ENCODE peak calls at places on chromosome 12, in nine cellular contexts. J, G, L, A, D, Z, E, N and M are unnamed samples.

GRCh38 chr12:116933512-116934246 is 22.9 kb downstream of the FBXW8 start:
- DNase-seq in J (no peak), G (no peak), L (no peak), A (no peak), D (no peak), Z (no peak), E (no peak), N (no peak), M (no peak)

GRCh38 chr12:12247584-12247983 is 19.3 kb downstream of the LRP6 start:
- DNase-seq in J (no peak), G (no peak), L (no peak), A (no peak), D (no peak), Z (no peak), E (no peak), N (no peak), M (no peak)

GRCh38 chr12:50530532-50530931 is 25.7 kb downstream of the DIP2B start:
- DNase-seq in J (no peak), G (no peak), L (no peak), A (no peak), D (no peak), Z (no peak), E (no peak), N (no peak), M (no peak)

GRCh38 chr12:67222302-67222701 is 46.9 kb upstream of the CAND1 start:
- DNase-seq in J (peak), G (peak), L (no peak), A (no peak), D (no peak), Z (no peak), E (no peak), N (no peak), M (no peak)

GRCh38 chr12:123271182-123271491 is 519 bp downstream of the CDK2AP1 start:
- DNase-seq in J (peak), G (peak), L (peak), A (peak), D (no peak), Z (peak), E (no peak), N (peak), M (peak)

GRCh38 chr12:132602578-132603239 is 7.7 kb downstream of the LRCOL1 start:
- DNase-seq in J (no peak), G (no peak), L (no peak), A (no peak), D (no peak), Z (no peak), E (no peak), N (no peak), M (no peak)

GRCh38 chr12:3888654-3889053 is 15.5 kb upstream of the PARP11 start:
- DNase-seq in J (no peak), G (no peak), L (no peak), A (no peak), D (no peak), Z (no peak), E (no peak), N (no peak), M (no peak)

GRCh38 chr12:115452751-115453281 is 768.8 kb upstream of the TBX3 start:
- DNase-seq in J (no peak), G (no peak), L (no peak), A (no peak), D (no peak), Z (no peak), E (peak), N (no peak), M (no peak)

GRCh38 chr12:3803865-3804472 is 51.1 kb upstream of the CRACR2A start:
- DNase-seq in J (peak), G (peak), L (peak), A (peak), D (peak), Z (peak), E (peak), N (peak), M (peak)

GRCh38 chr12:105221588-105222325 is 14.2 kb downstream of the APPL2 start:
- DNase-seq in J (no peak), G (no peak), L (no peak), A (no peak), D (no peak), Z (no peak), E (no peak), N (no peak), M (no peak)

GRCh38 chr12:132483612-132484011 is 6.3 kb upstream of the FBRSL1 start:
- DNase-seq in J (no peak), G (no peak), L (no peak), A (no peak), D (no peak), Z (no peak), E (no peak), N (no peak), M (no peak)

GRCh38 chr12:52428121-52428520 is 6.0 kb downstream of the KRT75 start:
- DNase-seq in J (no peak), G (no peak), L (no peak), A (no peak), D (no peak), Z (no peak), E (peak), N (no peak), M (no peak)

GRCh38 chr12:101051901-101052550 is 158.0 kb downstream of the SLC5A8 start:
- DNase-seq in J (no peak), G (peak), L (no peak), A (no peak), D (no peak), Z (no peak), E (no peak), N (no peak), M (no peak)